ENCODE peak calls at places on chromosomes 12 and 14, in seven cellular contexts. One of them, this sample, is unnamed.

GRCh38 chr14:32507029-32507984 is 178.2 kb downstream of the AKAP6 start:
- DNase-seq in progenitor cell of endocrine pancreas: no peak
- DNase-seq in cardiac muscle cell: no peak
- DNase-seq in BE2C: no peak
- DNase-seq in uterus: no peak
- DNase-seq in mucosa of descending colon: no peak
- DNase-seq in gastrocnemius medialis: peak
- DNase-seq in this sample: peak

GRCh38 chr12:74365178-74365964 is 172.3 kb upstream of the ATXN7L3B start:
- DNase-seq in progenitor cell of endocrine pancreas: no peak
- DNase-seq in cardiac muscle cell: peak
- DNase-seq in BE2C: peak
- DNase-seq in uterus: no peak
- DNase-seq in mucosa of descending colon: no peak
- DNase-seq in gastrocnemius medialis: no peak
- DNase-seq in this sample: peak

GRCh38 chr12:16611146-16611545 is 5.2 kb upstream of the LMO3 start:
- DNase-seq in progenitor cell of endocrine pancreas: no peak
- DNase-seq in cardiac muscle cell: no peak
- DNase-seq in BE2C: no peak
- DNase-seq in uterus: no peak
- DNase-seq in mucosa of descending colon: no peak
- DNase-seq in gastrocnemius medialis: no peak
- DNase-seq in this sample: no peak

GRCh38 chr14:37036669-37037341 is 135.6 kb downstream of the SLC25A21 start:
- DNase-seq in progenitor cell of endocrine pancreas: no peak
- DNase-seq in cardiac muscle cell: no peak
- DNase-seq in BE2C: no peak
- DNase-seq in uterus: no peak
- DNase-seq in mucosa of descending colon: no peak
- DNase-seq in gastrocnemius medialis: no peak
- DNase-seq in this sample: peak

GRCh38 chr14:103889313-103890051 is 38.8 kb upstream of the TDRD9 start:
- DNase-seq in progenitor cell of endocrine pancreas: no peak
- DNase-seq in cardiac muscle cell: no peak
- DNase-seq in BE2C: no peak
- DNase-seq in uterus: no peak
- DNase-seq in mucosa of descending colon: peak
- DNase-seq in gastrocnemius medialis: no peak
- DNase-seq in this sample: no peak

GRCh38 chr14:103748539-103748867 is 32.9 kb downstream of the ZFYVE21 start:
- DNase-seq in progenitor cell of endocrine pancreas: no peak
- DNase-seq in cardiac muscle cell: no peak
- DNase-seq in BE2C: no peak
- DNase-seq in uterus: no peak
- DNase-seq in mucosa of descending colon: no peak
- DNase-seq in gastrocnemius medialis: no peak
- DNase-seq in this sample: no peak

GRCh38 chr12:2640709-2641108 is 154.1 kb upstream of the FKBP4 start:
- DNase-seq in progenitor cell of endocrine pancreas: no peak
- DNase-seq in cardiac muscle cell: no peak
- DNase-seq in BE2C: no peak
- DNase-seq in uterus: peak
- DNase-seq in mucosa of descending colon: peak
- DNase-seq in gastrocnemius medialis: no peak
- DNase-seq in this sample: peak

GRCh38 chr14:104865069-104865630 is at the start of gene CEP170B:
- DNase-seq in progenitor cell of endocrine pancreas: peak
- DNase-seq in cardiac muscle cell: peak
- DNase-seq in BE2C: peak
- DNase-seq in uterus: no peak
- DNase-seq in mucosa of descending colon: no peak
- DNase-seq in gastrocnemius medialis: no peak
- DNase-seq in this sample: no peak

GRCh38 chr12:78245111-78245510 is 414.4 kb downstream of the NAV3 start:
- DNase-seq in progenitor cell of endocrine pancreas: no peak
- DNase-seq in cardiac muscle cell: no peak
- DNase-seq in BE2C: no peak
- DNase-seq in uterus: no peak
- DNase-seq in mucosa of descending colon: no peak
- DNase-seq in gastrocnemius medialis: no peak
- DNase-seq in this sample: no peak

GRCh38 chr12:19597304-19598066 is 158.2 kb downstream of the AEBP2 start:
- DNase-seq in progenitor cell of endocrine pancreas: no peak
- DNase-seq in cardiac muscle cell: no peak
- DNase-seq in BE2C: no peak
- DNase-seq in uterus: no peak
- DNase-seq in mucosa of descending colon: no peak
- DNase-seq in gastrocnemius medialis: no peak
- DNase-seq in this sample: no peak

GRCh38 chr14:50013934-50014333 is 102.4 kb downstream of the VCPKMT start:
- DNase-seq in progenitor cell of endocrine pancreas: no peak
- DNase-seq in cardiac muscle cell: no peak
- DNase-seq in BE2C: no peak
- DNase-seq in uterus: no peak
- DNase-seq in mucosa of descending colon: no peak
- DNase-seq in gastrocnemius medialis: no peak
- DNase-seq in this sample: no peak

GRCh38 chr14:80805136-80805535 is 136.4 kb downstream of the CEP128 start:
- DNase-seq in progenitor cell of endocrine pancreas: no peak
- DNase-seq in cardiac muscle cell: no peak
- DNase-seq in BE2C: no peak
- DNase-seq in uterus: no peak
- DNase-seq in mucosa of descending colon: no peak
- DNase-seq in gastrocnemius medialis: no peak
- DNase-seq in this sample: peak

GRCh38 chr12:108560321-108560721 is 652 bp downstream of the SART3 start:
- DNase-seq in progenitor cell of endocrine pancreas: no peak
- DNase-seq in cardiac muscle cell: no peak
- DNase-seq in BE2C: no peak
- DNase-seq in uterus: no peak
- DNase-seq in mucosa of descending colon: no peak
- DNase-seq in gastrocnemius medialis: no peak
- DNase-seq in this sample: peak

GRCh38 chr12:65941388-65941787 is 117.1 kb downstream of the HMGA2 start:
- DNase-seq in progenitor cell of endocrine pancreas: no peak
- DNase-seq in cardiac muscle cell: no peak
- DNase-seq in BE2C: no peak
- DNase-seq in uterus: no peak
- DNase-seq in mucosa of descending colon: no peak
- DNase-seq in gastrocnemius medialis: no peak
- DNase-seq in this sample: peak

GRCh38 chr14:32137313-32137712 is 60.2 kb downstream of the ARHGAP5 start:
- DNase-seq in progenitor cell of endocrine pancreas: no peak
- DNase-seq in cardiac muscle cell: no peak
- DNase-seq in BE2C: no peak
- DNase-seq in uterus: no peak
- DNase-seq in mucosa of descending colon: no peak
- DNase-seq in gastrocnemius medialis: no peak
- DNase-seq in this sample: no peak

GRCh38 chr12:120010661-120011230 is 21.7 kb downstream of the BICDL1 start:
- DNase-seq in progenitor cell of endocrine pancreas: no peak
- DNase-seq in cardiac muscle cell: no peak
- DNase-seq in BE2C: no peak
- DNase-seq in uterus: no peak
- DNase-seq in mucosa of descending colon: no peak
- DNase-seq in gastrocnemius medialis: no peak
- DNase-seq in this sample: no peak

GRCh38 chr12:89918172-89918880 is 209.7 kb upstream of the ATP2B1 start:
- DNase-seq in progenitor cell of endocrine pancreas: no peak
- DNase-seq in cardiac muscle cell: no peak
- DNase-seq in BE2C: no peak
- DNase-seq in uterus: no peak
- DNase-seq in mucosa of descending colon: no peak
- DNase-seq in gastrocnemius medialis: no peak
- DNase-seq in this sample: no peak

GRCh38 chr12:6771091-6771495 is 1.2 kb upstream of the LAG3 start:
- DNase-seq in progenitor cell of endocrine pancreas: no peak
- DNase-seq in cardiac muscle cell: no peak
- DNase-seq in BE2C: no peak
- DNase-seq in uterus: no peak
- DNase-seq in mucosa of descending colon: no peak
- DNase-seq in gastrocnemius medialis: no peak
- DNase-seq in this sample: no peak

GRCh38 chr14:94773017-94773681 is 3.2 kb upstream of the GSC start:
- DNase-seq in progenitor cell of endocrine pancreas: no peak
- DNase-seq in cardiac muscle cell: peak
- DNase-seq in BE2C: no peak
- DNase-seq in uterus: no peak
- DNase-seq in mucosa of descending colon: no peak
- DNase-seq in gastrocnemius medialis: no peak
- DNase-seq in this sample: no peak

GRCh38 chr12:19245126-19245525 is 115.6 kb downstream of the PLEKHA5 start:
- DNase-seq in progenitor cell of endocrine pancreas: no peak
- DNase-seq in cardiac muscle cell: no peak
- DNase-seq in BE2C: no peak
- DNase-seq in uterus: no peak
- DNase-seq in mucosa of descending colon: no peak
- DNase-seq in gastrocnemius medialis: no peak
- DNase-seq in this sample: no peak

GRCh38 chr12:109760930-109761630 is 47.5 kb downstream of the FAM222A start:
- DNase-seq in progenitor cell of endocrine pancreas: peak
- DNase-seq in cardiac muscle cell: no peak
- DNase-seq in BE2C: peak
- DNase-seq in uterus: no peak
- DNase-seq in mucosa of descending colon: no peak
- DNase-seq in gastrocnemius medialis: no peak
- DNase-seq in this sample: no peak

GRCh38 chr14:69535230-69535848 is 39.3 kb downstream of the CCDC177 start:
- DNase-seq in progenitor cell of endocrine pancreas: peak
- DNase-seq in cardiac muscle cell: peak
- DNase-seq in BE2C: peak
- DNase-seq in uterus: peak
- DNase-seq in mucosa of descending colon: no peak
- DNase-seq in gastrocnemius medialis: no peak
- DNase-seq in this sample: peak

GRCh38 chr12:104482113-104482512 is 25.4 kb downstream of the CHST11 start:
- DNase-seq in progenitor cell of endocrine pancreas: no peak
- DNase-seq in cardiac muscle cell: no peak
- DNase-seq in BE2C: no peak
- DNase-seq in uterus: no peak
- DNase-seq in mucosa of descending colon: no peak
- DNase-seq in gastrocnemius medialis: no peak
- DNase-seq in this sample: no peak

GRCh38 chr14:85414142-85414541 is 115.8 kb upstream of the FLRT2 start:
- DNase-seq in progenitor cell of endocrine pancreas: no peak
- DNase-seq in cardiac muscle cell: no peak
- DNase-seq in BE2C: no peak
- DNase-seq in uterus: no peak
- DNase-seq in mucosa of descending colon: no peak
- DNase-seq in gastrocnemius medialis: no peak
- DNase-seq in this sample: no peak

GRCh38 chr14:85412756-85413155 is 117.2 kb upstream of the FLRT2 start:
- DNase-seq in progenitor cell of endocrine pancreas: no peak
- DNase-seq in cardiac muscle cell: no peak
- DNase-seq in BE2C: no peak
- DNase-seq in uterus: no peak
- DNase-seq in mucosa of descending colon: no peak
- DNase-seq in gastrocnemius medialis: no peak
- DNase-seq in this sample: no peak

GRCh38 chr14:85416771-85417170 is 113.2 kb upstream of the FLRT2 start:
- DNase-seq in progenitor cell of endocrine pancreas: no peak
- DNase-seq in cardiac muscle cell: no peak
- DNase-seq in BE2C: no peak
- DNase-seq in uterus: no peak
- DNase-seq in mucosa of descending colon: no peak
- DNase-seq in gastrocnemius medialis: no peak
- DNase-seq in this sample: peak

GRCh38 chr14:85417396-85417795 is 112.5 kb upstream of the FLRT2 start:
- DNase-seq in progenitor cell of endocrine pancreas: no peak
- DNase-seq in cardiac muscle cell: no peak
- DNase-seq in BE2C: no peak
- DNase-seq in uterus: no peak
- DNase-seq in mucosa of descending colon: no peak
- DNase-seq in gastrocnemius medialis: no peak
- DNase-seq in this sample: no peak

GRCh38 chr14:85415015-85415712 is 114.8 kb upstream of the FLRT2 start:
- DNase-seq in progenitor cell of endocrine pancreas: no peak
- DNase-seq in cardiac muscle cell: no peak
- DNase-seq in BE2C: no peak
- DNase-seq in uterus: peak
- DNase-seq in mucosa of descending colon: no peak
- DNase-seq in gastrocnemius medialis: peak
- DNase-seq in this sample: peak
- TF ChIP-seq CTCF in progenitor cell of endocrine pancreas: peak
- TF ChIP-seq CTCF in cardiac muscle cell: peak
- TF ChIP-seq CTCF in BE2C: no peak
- TF ChIP-seq CTCF in uterus: peak
- TF ChIP-seq CTCF in mucosa of descending colon: no peak
- TF ChIP-seq CTCF in gastrocnemius medialis: no peak
- TF ChIP-seq CTCF in this sample: peak

DNA sequence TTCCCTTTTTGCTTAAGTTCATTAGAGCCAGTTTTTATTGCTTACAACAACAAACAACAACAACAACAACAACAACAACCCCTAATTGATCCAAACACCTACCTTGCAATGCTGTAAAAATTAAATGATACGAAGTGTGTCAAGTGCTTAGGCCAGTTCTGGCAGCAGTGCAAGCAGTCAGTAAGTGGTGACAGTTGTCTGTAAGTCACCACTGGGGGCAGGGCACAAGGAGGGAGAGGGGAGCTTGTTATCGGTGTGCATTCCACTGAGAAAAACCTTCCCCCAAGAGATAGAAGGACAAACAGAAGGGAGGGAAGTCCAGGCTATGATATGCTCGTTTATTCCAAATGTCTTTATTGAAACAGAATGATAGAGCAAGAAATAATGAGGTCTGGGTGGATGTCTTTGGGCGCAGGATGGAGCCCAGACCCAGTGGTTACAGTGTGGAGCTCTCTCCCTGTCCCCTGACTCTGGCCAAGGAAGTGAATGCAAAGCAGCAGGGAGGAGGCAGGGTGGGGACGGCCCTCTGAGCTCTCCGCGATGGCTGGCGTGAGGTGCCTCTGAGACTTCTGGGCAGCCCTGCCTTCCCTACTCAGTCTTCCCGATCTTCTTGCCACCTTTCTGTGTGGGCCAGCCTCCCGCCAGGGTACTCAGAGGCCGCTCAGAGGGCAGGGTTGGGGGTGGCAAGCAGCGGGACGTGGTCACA is 6.5 kb downstream of the SLC22A17 start:
- DNase-seq in progenitor cell of endocrine pancreas: no peak
- DNase-seq in cardiac muscle cell: no peak
- DNase-seq in BE2C: no peak
- DNase-seq in uterus: no peak
- DNase-seq in mucosa of descending colon: no peak
- DNase-seq in gastrocnemius medialis: no peak
- DNase-seq in this sample: no peak
- TF ChIP-seq CTCF in progenitor cell of endocrine pancreas: peak
- TF ChIP-seq CTCF in cardiac muscle cell: no peak
- TF ChIP-seq CTCF in BE2C: peak
- TF ChIP-seq CTCF in uterus: no peak
- TF ChIP-seq CTCF in mucosa of descending colon: no peak
- TF ChIP-seq CTCF in gastrocnemius medialis: no peak
- TF ChIP-seq CTCF in this sample: no peak

GRCh38 chr14:99749142-99749541 is 44.1 kb upstream of the EML1 start:
- DNase-seq in progenitor cell of endocrine pancreas: no peak
- DNase-seq in cardiac muscle cell: no peak
- DNase-seq in BE2C: peak
- DNase-seq in uterus: no peak
- DNase-seq in mucosa of descending colon: no peak
- DNase-seq in gastrocnemius medialis: no peak
- DNase-seq in this sample: no peak
- TF ChIP-seq CTCF in progenitor cell of endocrine pancreas: peak
- TF ChIP-seq CTCF in cardiac muscle cell: peak
- TF ChIP-seq CTCF in BE2C: no peak
- TF ChIP-seq CTCF in uterus: no peak
- TF ChIP-seq CTCF in mucosa of descending colon: no peak
- TF ChIP-seq CTCF in gastrocnemius medialis: no peak
- TF ChIP-seq CTCF in this sample: peak

GRCh38 chr14:75845136-75845804 is 136.5 kb downstream of the TGFB3 start:
- DNase-seq in progenitor cell of endocrine pancreas: no peak
- DNase-seq in cardiac muscle cell: no peak
- DNase-seq in BE2C: no peak
- DNase-seq in uterus: no peak
- DNase-seq in mucosa of descending colon: no peak
- DNase-seq in gastrocnemius medialis: no peak
- DNase-seq in this sample: no peak
- TF ChIP-seq CTCF in progenitor cell of endocrine pancreas: no peak
- TF ChIP-seq CTCF in cardiac muscle cell: no peak
- TF ChIP-seq CTCF in BE2C: no peak
- TF ChIP-seq CTCF in uterus: no peak
- TF ChIP-seq CTCF in mucosa of descending colon: no peak
- TF ChIP-seq CTCF in gastrocnemius medialis: no peak
- TF ChIP-seq CTCF in this sample: no peak